ENCODE peak calls at places on chromosomes 4 and X, in five cellular contexts. T is thyroid gland, A is right lobe of liver, S is breast epithelium, R is H9. I is an unnamed sample. For H3K4me1, the result is how much of the 10 kb centered on the place peaks cover.

GRCh38 chrX:108199691-108200090 is 108.1 kb downstream of the ATG4A start:
- DNase-seq in T (no peak), A (no peak), S (no peak), R (no peak), I (no peak)

GRCh38 chrX:78979789-78980464 is 34.7 kb downstream of the P2RY10 start:
- DNase-seq in T (no peak), A (no peak), S (no peak), R (no peak), I (no peak)

GRCh38 chrX:46713672-46714487 is 45.0 kb downstream of the SLC9A7 start:
- DNase-seq in T (no peak), A (no peak), S (no peak), R (no peak), I (no peak)

GRCh38 chr4:136680271-136680670 is 852.0 kb downstream of the PCDH18 start:
- DNase-seq in T (no peak), A (no peak), S (no peak), R (no peak), I (no peak)

GRCh38 chr4:109562457-109563237 is 2.6 kb downstream of the MCUB start:
- DNase-seq in T (no peak), A (no peak), S (no peak), R (no peak), I (no peak)

GRCh38 chrX:124086411-124086810 is 124.9 kb downstream of the STAG2 start:
- DNase-seq in T (no peak), A (no peak), S (no peak), R (no peak), I (no peak)

GRCh38 chr4:7339751-7340552 is 94.8 kb downstream of the PSAPL1 start:
- DNase-seq in T (no peak), A (no peak), S (no peak), R (no peak), I (no peak)

GRCh38 chrX:121635141-121635540 is 587.7 kb downstream of the GLUD2 start:
- DNase-seq in T (no peak), A (no peak), S (no peak), R (no peak), I (no peak)

GRCh38 chr4:15158410-15159091 is 156.3 kb downstream of the CPEB2 start:
- DNase-seq in T (peak), A (no peak), S (no peak), R (peak), I (no peak)

GRCh38 chrX:153969125-153969903 is 2.3 kb downstream of the HCFC1 start:
- DNase-seq in T (no peak), A (no peak), S (no peak), R (no peak), I (peak)

GRCh38 chrX:153970398-153971123 is 1.1 kb downstream of the HCFC1 start:
- DNase-seq in T (peak), A (no peak), S (no peak), R (peak), I (no peak)

GRCh38 chrX:153968754-153969124 is 2.9 kb downstream of the HCFC1 start:
- DNase-seq in T (no peak), A (no peak), S (no peak), R (no peak), I (no peak)

GRCh38 chrX:153971124-153971631 is 440 bp downstream of the HCFC1 start:
- DNase-seq in T (peak), A (peak), S (peak), R (peak), I (peak)

GRCh38 chrX:153969904-153970397 is 1.7 kb downstream of the HCFC1 start:
- DNase-seq in T (peak), A (no peak), S (no peak), R (no peak), I (no peak)
- H3K4me1 ChIP-seq in T (under half), A (under half), S (under half), R (under half), I (half or more)

GRCh38 chrX:1419545-1420355 is 27.8 kb upstream of the SLC25A6 start:
- DNase-seq in T (no peak), A (no peak), S (no peak), R (no peak), I (no peak)

GRCh38 chrX:1417921-1418875 is 26.3 kb upstream of the SLC25A6 start:
- DNase-seq in T (no peak), A (peak), S (no peak), R (no peak), I (peak)

GRCh38 chrX:1420371-1420770 is 28.5 kb upstream of the SLC25A6 start:
- DNase-seq in T (no peak), A (no peak), S (no peak), R (no peak), I (no peak)

GRCh38 chrX:1416965-1417760 is 25.2 kb upstream of the SLC25A6 start:
- DNase-seq in T (no peak), A (peak), S (no peak), R (no peak), I (peak)

DNA sequence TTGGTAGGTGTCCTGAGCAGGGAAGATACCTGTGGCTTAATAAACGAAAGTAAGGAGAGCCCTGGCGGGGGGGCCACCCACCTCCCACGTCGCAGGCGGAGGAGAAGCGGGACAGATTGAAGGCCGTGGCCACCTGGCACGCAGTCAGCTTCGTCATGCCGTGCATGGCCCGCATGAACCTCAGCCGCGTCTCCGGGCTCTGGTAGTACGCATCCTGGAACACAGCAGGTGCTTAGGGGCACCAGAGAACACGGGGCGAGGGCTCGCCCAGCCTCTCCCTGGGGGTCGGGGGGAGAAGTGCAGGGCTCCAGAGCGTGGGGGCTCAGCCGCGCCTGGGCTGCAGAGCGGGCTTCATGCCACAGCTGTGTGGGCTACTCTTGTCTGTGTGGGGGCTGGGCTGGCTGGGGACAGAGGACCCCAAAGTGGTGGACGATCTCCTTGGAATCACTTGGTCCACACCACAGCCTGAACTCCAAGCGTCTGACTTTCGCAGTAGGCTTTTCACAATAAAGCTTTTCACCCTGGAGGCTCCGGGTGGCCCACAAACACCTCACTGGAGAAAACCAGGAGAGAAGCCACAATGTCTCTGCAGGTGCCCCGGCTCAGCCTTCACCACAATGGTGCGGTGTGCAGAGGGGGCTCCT is 27.1 kb upstream of the SLC25A6 start:
- DNase-seq in T (no peak), A (peak), S (no peak), R (no peak), I (peak)
- H3K27ac ChIP-seq in T (no peak), A (no peak), S (no peak), R (no peak), I (no peak)

GRCh38 chr4:151688785-151689043 is 72.1 kb downstream of the GATB start:
- DNase-seq in T (no peak), A (no peak), S (no peak), R (no peak), I (no peak)
- H3K4me1 ChIP-seq in T (under half), A (under half), S (under half), R (under half), I (under half)

DNA sequence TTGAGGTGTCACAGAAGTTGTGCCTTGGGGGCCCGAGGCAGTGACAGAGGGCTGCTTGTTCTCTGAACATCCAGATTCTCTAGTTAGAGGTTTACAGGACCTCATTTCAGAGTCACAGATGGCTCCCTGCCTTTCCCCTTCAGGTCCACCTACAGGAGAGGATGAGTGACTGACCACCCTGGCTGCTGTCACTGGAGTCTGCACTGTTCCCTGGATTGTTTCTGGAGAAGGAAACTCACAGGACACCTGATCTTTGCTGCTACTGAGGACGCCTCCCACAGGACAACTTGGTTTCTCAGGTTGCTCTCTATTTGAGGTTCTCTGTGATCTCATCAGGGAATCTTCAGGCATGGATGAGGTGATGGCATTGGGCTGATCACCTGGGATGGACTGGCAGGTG is 58.3 kb downstream of the GPRIN3 start:
- DNase-seq in T (no peak), A (no peak), S (no peak), R (no peak), I (no peak)
- H3K27ac ChIP-seq in T (no peak), A (no peak), S (peak), R (no peak), I (no peak)

GRCh38 chrX:12988797-12989196 is 13.9 kb downstream of the TMSB4X start:
- DNase-seq in T (peak), A (peak), S (no peak), R (no peak), I (no peak)

GRCh38 chrX:12986886-12987285 is 12.0 kb downstream of the TMSB4X start:
- DNase-seq in T (no peak), A (no peak), S (no peak), R (no peak), I (no peak)

GRCh38 chrX:12986164-12986779 is 11.4 kb downstream of the TMSB4X start:
- DNase-seq in T (no peak), A (no peak), S (no peak), R (no peak), I (no peak)

GRCh38 chrX:12987900-12988594 is 13.1 kb downstream of the TMSB4X start:
- DNase-seq in T (no peak), A (no peak), S (no peak), R (no peak), I (no peak)

GRCh38 chrX:12987340-12987739 is 12.4 kb downstream of the TMSB4X start:
- DNase-seq in T (no peak), A (no peak), S (no peak), R (no peak), I (no peak)
- H3K4me1 ChIP-seq in T (under half), A (under half), S (under half), R (under half), I (under half)

DNA sequence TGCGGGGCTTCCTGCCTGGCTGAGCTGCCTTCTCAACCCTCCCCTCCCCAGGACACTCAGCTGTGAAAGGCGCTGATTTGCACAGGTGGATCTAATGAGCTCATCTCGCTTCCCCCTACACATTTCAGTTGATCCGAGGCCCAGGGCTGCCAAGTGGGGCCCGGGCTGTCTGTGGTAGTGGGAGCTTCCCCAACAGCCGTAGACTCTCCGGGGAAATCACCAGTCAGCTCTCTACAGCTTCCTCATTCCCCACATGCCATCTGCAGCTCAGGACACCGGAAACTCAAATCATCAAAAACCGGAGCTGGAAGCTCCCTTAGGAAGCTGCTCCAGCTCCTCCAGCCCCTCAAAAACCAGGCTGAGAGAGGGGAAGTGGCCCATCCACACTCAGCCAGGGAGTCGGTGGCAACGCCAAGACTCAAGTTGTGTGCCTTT is 56.2 kb downstream of the SMIM20 start:
- DNase-seq in T (no peak), A (no peak), S (no peak), R (no peak), I (peak)
- H3K27ac ChIP-seq in T (no peak), A (no peak), S (no peak), R (no peak), I (peak)